ENCODE peak calls at places on chromosomes 12 and 14, in four cellular contexts. F, Z, A and D are unnamed samples.
A peak's percentile ranks its signal among the peaks of the same experiment; 100 is the strongest.

GRCh38 chr12:26971963-26972362 is 33.7 kb downstream of the FGFR1OP2 start:
- DNase-seq in Z (no peak), F (no peak), A (peak; percentile 72), D (no peak)

GRCh38 chr12:105334001-105334400 is 3.5 kb downstream of the C12orf75 start:
- DNase-seq in F (no peak), A (no peak), Z (no peak), D (no peak)

GRCh38 chr12:121214855-121215745 is 5.2 kb downstream of the P2RX4 start:
- DNase-seq in F (peak; percentile 20), A (no peak), Z (peak; percentile 38), D (peak; percentile 91)

GRCh38 chr12:104303538-104304151 is at the start of gene EID3:
- DNase-seq in Z (no peak), F (peak; percentile 44), A (no peak), D (peak; percentile 90)

GRCh38 chr12:121673013-121673441 is 3.6 kb upstream of the MORN3 start:
- DNase-seq in A (no peak), Z (no peak), F (peak; percentile 27), D (no peak)

GRCh38 chr12:132608231-132609171 is 1.9 kb downstream of the LRCOL1 start:
- DNase-seq in A (no peak), Z (peak; percentile 83), F (no peak), D (no peak)

GRCh38 chr14:22641851-22642250 is 2.3 kb downstream of the OR6J1 start:
- DNase-seq in F (no peak), Z (no peak), A (no peak), D (peak; percentile 50)

GRCh38 chr12:78392918-78393317 is 471.7 kb upstream of the SYT1 start:
- DNase-seq in Z (no peak), F (no peak), A (no peak), D (no peak)

GRCh38 chr12:29242921-29243431 is 93.9 kb downstream of the FAR2 start:
- DNase-seq in Z (no peak), F (no peak), A (no peak), D (no peak)

GRCh38 chr12:52217223-52217622 is 15.8 kb upstream of the KRT7 start:
- DNase-seq in F (no peak), Z (no peak), A (no peak), D (no peak)

GRCh38 chr12:49174218-49174617 is 14.7 kb downstream of the TUBA1A start:
- DNase-seq in F (no peak), A (no peak), Z (no peak), D (no peak)

GRCh38 chr12:130714591-130715149 is 1.4 kb downstream of the RIMBP2 start:
- DNase-seq in A (no peak), Z (no peak), F (no peak), D (no peak)

GRCh38 chr14:37903561-37904191 is 304.0 kb upstream of the SSTR1 start:
- DNase-seq in A (no peak), F (peak; percentile 20), Z (peak; percentile 75), D (peak; percentile 53)

GRCh38 chr12:111766608-111767361 is at the start of gene ALDH2:
- DNase-seq in F (peak; percentile 98), Z (peak; percentile 72), A (no peak), D (peak; percentile 57)

GRCh38 chr12:124184456-124184855 is 110.4 kb upstream of the RFLNA start:
- DNase-seq in Z (peak; percentile 6), A (no peak), F (no peak), D (no peak)

GRCh38 chr12:124549629-124550028 is 17.8 kb downstream of the NCOR2 start:
- DNase-seq in F (no peak), A (no peak), Z (no peak), D (no peak)

GRCh38 chr12:65510584-65511050 is 232.1 kb downstream of the MSRB3 start:
- DNase-seq in F (no peak), A (no peak), Z (peak; percentile 88), D (no peak)

GRCh38 chr14:35197015-35197414 is 74.7 kb downstream of the PRORP start:
- DNase-seq in F (no peak), A (no peak), Z (no peak), D (no peak)

GRCh38 chr12:115044073-115044472 is 360.1 kb upstream of the TBX3 start:
- DNase-seq in Z (no peak), A (no peak), F (no peak), D (peak; percentile 48)

GRCh38 chr12:122983789-122984515 is 3.5 kb downstream of the ARL6IP4 start:
- DNase-seq in Z (peak; percentile 41), F (no peak), A (no peak), D (no peak)

GRCh38 chr14:63200767-63201166 is 3.5 kb upstream of the RHOJ start:
- DNase-seq in A (no peak), F (no peak), Z (no peak), D (no peak)

GRCh38 chr12:38921025-38921677 is 15.8 kb upstream of the CPNE8 start:
- DNase-seq in F (peak; percentile 17), Z (peak; percentile 65), A (no peak), D (peak; percentile 83)

GRCh38 chr14:63656194-63656593 is 14.5 kb upstream of the WDR89 start:
- DNase-seq in F (no peak), Z (no peak), A (no peak), D (no peak)

GRCh38 chr12:20368653-20369163 is 371 bp downstream of the PDE3A start:
- DNase-seq in A (no peak), F (no peak), Z (no peak), D (peak; percentile 15)

GRCh38 chr12:125533434-125534029 is 468.3 kb downstream of the AACS start:
- DNase-seq in A (no peak), F (peak; percentile 68), Z (peak; percentile 11), D (peak; percentile 33)

GRCh38 chr14:39097159-39097558 is 5.9 kb downstream of the SEC23A start:
- DNase-seq in A (no peak), Z (peak; percentile 90), F (no peak), D (peak; percentile 50)

GRCh38 chr14:50830932-50831703 is at the start of gene NIN:
- DNase-seq in A (no peak), Z (peak; percentile 33), F (peak; percentile 77), D (peak; percentile 43)

GRCh38 chr14:32087173-32087861 is 10.2 kb downstream of the ARHGAP5 start:
- DNase-seq in A (no peak), Z (peak; percentile 73), F (no peak), D (peak; percentile 78)

GRCh38 chr12:78931466-78931990 is 67.0 kb downstream of the SYT1 start:
- DNase-seq in F (no peak), Z (no peak), A (no peak), D (no peak)

DNA sequence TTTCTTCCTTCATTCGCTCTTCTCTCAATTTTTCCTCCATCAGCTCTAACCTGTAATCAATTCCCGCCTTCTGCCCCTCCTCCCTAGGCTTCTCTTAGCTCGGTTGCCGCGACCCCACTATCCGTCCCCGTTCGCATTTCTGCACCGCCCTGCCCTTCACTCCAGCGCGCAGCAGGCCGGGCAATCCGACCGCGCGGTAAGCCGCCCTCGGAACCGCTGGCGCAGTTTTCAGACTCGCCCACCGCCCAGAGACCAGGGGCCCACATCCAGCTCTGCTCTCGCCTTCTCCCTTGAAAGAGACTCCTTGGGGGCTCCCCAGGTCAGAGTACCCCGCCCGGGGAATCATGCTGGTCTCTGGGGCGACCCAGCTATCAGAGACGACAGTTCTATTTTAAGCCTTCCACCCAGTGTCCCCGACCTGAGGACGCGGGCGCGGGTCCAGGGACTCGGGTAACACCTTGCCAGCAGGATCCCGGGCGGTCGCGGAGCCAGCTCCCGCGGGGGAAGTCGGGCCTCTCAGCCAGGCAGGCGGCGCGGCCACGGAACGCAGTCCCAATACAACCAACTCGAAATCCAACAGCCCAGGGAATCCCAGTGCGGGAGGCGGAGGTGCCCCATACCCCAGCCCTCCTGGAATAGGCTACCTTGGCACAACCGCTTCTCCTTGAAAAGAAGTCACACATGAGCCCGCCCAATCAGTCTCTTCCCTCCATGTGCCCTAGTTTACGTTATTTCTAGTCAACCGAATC is 5.7 kb upstream of the SLC38A4 start:
- DNase-seq in Z (no peak), F (no peak), A (no peak), D (no peak)
- H3K4me2 ChIP-seq in Z (no peak overlapping the region), F (no peak overlapping the region), A (no peak overlapping the region), D (peak overlapping the region; percentile 74)

DNA sequence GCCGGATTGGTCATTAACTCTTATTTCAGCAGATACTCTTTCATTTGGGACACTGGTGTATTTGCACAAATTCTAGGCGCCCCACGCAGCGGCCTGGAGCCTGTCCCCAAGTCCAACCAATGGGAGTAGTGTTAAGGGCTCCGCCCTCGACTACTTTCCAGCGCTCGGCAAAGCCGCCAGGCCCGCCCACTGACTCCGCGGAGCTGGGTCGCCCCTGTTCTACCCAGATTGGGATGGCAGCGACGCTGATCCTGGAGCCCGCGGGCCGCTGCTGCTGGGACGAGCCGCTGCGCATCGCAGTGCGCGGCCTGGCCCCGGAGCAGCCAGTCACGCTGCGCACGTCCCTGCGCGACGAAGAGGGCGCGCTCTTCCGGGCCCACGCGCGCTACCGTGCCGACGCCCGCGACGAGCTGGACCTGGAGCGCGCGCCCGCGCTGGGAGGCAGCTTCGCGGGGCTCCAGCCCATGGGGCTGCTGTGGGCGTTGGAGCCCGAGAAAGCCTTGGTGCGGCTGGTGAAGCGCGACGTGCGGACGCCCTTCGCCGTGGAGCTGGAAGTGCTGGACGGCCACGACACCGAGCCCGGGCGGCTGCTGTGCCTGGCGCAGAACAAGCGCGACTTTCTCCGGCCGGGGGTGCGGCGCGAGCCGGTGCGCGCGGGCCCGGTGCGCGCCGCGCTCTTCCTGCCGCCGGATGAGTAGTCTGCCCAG is at the start of gene ACOT6:
- DNase-seq in A (no peak), Z (peak; percentile 79), F (peak; percentile 53), D (peak; percentile 83)
- TF ChIP-seq SMC3 in A (no peak), Z (no peak), F (no peak), D (no peak)

DNA sequence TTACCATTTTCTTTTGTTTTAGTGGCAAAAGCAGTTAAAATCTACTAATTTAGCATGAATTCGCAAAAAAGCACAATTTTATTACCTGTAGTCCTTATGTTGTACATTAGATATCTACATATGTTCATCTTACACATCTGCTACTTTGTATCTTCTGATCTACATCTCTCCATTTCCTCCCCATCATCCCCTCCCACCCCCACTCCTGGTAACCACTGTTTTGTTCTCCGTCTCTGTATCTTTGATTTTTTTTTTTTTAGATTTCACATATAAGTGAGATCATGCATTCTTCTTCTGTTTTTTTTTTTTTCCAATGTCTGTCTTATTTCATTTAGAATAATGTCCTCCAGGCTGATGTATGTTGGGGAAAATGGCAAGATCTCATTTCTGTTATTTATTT is 922.7 kb downstream of the VRK1 start:
- DNase-seq in A (no peak), F (no peak), Z (no peak), D (no peak)
- TF ChIP-seq HDAC2 in A (no peak), F (no peak), Z (no peak), D (no peak)

GRCh38 chr12:56425188-56425587 is 24.0 kb downstream of the TIMELESS start:
- DNase-seq in A (no peak), F (no peak), Z (no peak), D (no peak)

GRCh38 chr12:56431288-56431687 is 17.9 kb downstream of the TIMELESS start:
- DNase-seq in F (no peak), A (no peak), Z (no peak), D (no peak)

GRCh38 chr12:56420411-56420810 is 28.8 kb downstream of the TIMELESS start:
- DNase-seq in Z (no peak), A (no peak), F (no peak), D (no peak)

GRCh38 chr12:56431850-56432249 is 17.4 kb downstream of the TIMELESS start:
- DNase-seq in F (no peak), Z (no peak), A (no peak), D (no peak)

DNA sequence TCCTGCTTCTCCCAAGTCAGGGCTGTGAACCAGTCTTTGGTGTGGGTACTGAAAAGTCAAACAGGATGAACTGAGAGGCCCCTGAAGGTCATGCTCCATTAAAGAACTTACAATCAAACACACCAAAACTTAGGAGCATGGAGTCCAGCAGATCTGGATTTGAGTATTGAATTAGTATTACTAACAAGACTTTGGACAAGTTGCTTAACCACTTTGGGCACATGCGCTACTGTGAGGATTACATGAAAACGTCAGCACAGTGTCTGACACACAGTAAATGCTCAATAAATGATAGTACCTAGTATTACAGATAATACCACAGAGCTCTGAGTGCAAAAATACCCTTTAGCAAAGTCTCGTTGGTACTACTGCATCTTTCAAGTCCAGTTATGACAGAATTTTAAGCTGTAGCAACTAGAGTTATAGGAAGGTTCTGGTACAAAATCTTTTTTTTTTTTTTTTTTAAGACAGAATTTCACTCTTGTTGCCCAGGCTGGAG is 23.2 kb downstream of the TIMELESS start:
- DNase-seq in A (no peak), Z (no peak), F (no peak), D (no peak)
- H3K4me2 ChIP-seq in A (no peak overlapping the region), Z (no peak overlapping the region), F (no peak overlapping the region), D (no peak overlapping the region)